ENCODE peak calls at places on chromosomes 4 and X, in five cellular contexts. One of them, this sample, is unnamed.

GRCh38 chr4:165709973-165710526 is 163.0 kb upstream of the TLL1 start:
- DNase-seq in SK-N-SH: no peak
- DNase-seq in esophagus muscularis mucosa: no peak
- DNase-seq in prostate gland: no peak
- DNase-seq in endothelial cell of umbilical vein: no peak
- DNase-seq in this sample: no peak

GRCh38 chrX:129318375-129318774 is 204.9 kb downstream of the SMARCA1 start:
- DNase-seq in SK-N-SH: peak; percentile 0
- DNase-seq in esophagus muscularis mucosa: no peak
- DNase-seq in prostate gland: no peak
- DNase-seq in endothelial cell of umbilical vein: peak; percentile 6
- DNase-seq in this sample: no peak

GRCh38 chr4:56026596-56026995 is 77.9 kb downstream of the CEP135 start:
- DNase-seq in SK-N-SH: no peak
- DNase-seq in prostate gland: no peak
- DNase-seq in endothelial cell of umbilical vein: peak; percentile 64
- DNase-seq in esophagus muscularis mucosa: no peak
- DNase-seq in this sample: no peak

GRCh38 chr4:89109841-89110540 is 1.3 kb upstream of the TIGD2 start:
- DNase-seq in prostate gland: no peak
- DNase-seq in endothelial cell of umbilical vein: peak; percentile 13
- DNase-seq in esophagus muscularis mucosa: no peak
- DNase-seq in SK-N-SH: peak; percentile 24
- DNase-seq in this sample: no peak

GRCh38 chr4:10529891-10530786 is 72.9 kb upstream of the ZNF518B start:
- DNase-seq in esophagus muscularis mucosa: no peak
- DNase-seq in SK-N-SH: no peak
- DNase-seq in prostate gland: peak; percentile 79
- DNase-seq in endothelial cell of umbilical vein: peak; percentile 95
- DNase-seq in this sample: no peak

GRCh38 chrX:44506688-44507087 is 36.0 kb downstream of the FUNDC1 start:
- DNase-seq in SK-N-SH: no peak
- DNase-seq in prostate gland: no peak
- DNase-seq in endothelial cell of umbilical vein: no peak
- DNase-seq in esophagus muscularis mucosa: no peak
- DNase-seq in this sample: no peak

GRCh38 chr4:62119195-62119594 is 919.1 kb downstream of the ADGRL3 start:
- DNase-seq in prostate gland: no peak
- DNase-seq in esophagus muscularis mucosa: no peak
- DNase-seq in SK-N-SH: peak; percentile 59
- DNase-seq in endothelial cell of umbilical vein: no peak
- DNase-seq in this sample: no peak

GRCh38 chr4:158176108-158176507 is 3.3 kb upstream of the GASK1B start:
- DNase-seq in SK-N-SH: no peak
- DNase-seq in esophagus muscularis mucosa: no peak
- DNase-seq in prostate gland: peak; percentile 22
- DNase-seq in endothelial cell of umbilical vein: peak; percentile 33
- DNase-seq in this sample: no peak

GRCh38 chrX:50456712-50457484 is 13.7 kb downstream of the DGKK start:
- DNase-seq in endothelial cell of umbilical vein: no peak
- DNase-seq in prostate gland: no peak
- DNase-seq in SK-N-SH: no peak
- DNase-seq in esophagus muscularis mucosa: no peak
- DNase-seq in this sample: peak; percentile 75

GRCh38 chr4:118817178-118817930 is 18.6 kb downstream of the SEC24D start:
- DNase-seq in SK-N-SH: peak; percentile 43
- DNase-seq in prostate gland: no peak
- DNase-seq in esophagus muscularis mucosa: no peak
- DNase-seq in endothelial cell of umbilical vein: no peak
- DNase-seq in this sample: no peak

GRCh38 chr4:20493761-20494353 is 206.4 kb upstream of the PACRGL start:
- DNase-seq in prostate gland: no peak
- DNase-seq in esophagus muscularis mucosa: no peak
- DNase-seq in SK-N-SH: no peak
- DNase-seq in endothelial cell of umbilical vein: no peak
- DNase-seq in this sample: no peak

GRCh38 chr4:129342820-129343219 is 246.9 kb downstream of the C4orf33 start:
- DNase-seq in SK-N-SH: no peak
- DNase-seq in endothelial cell of umbilical vein: peak; percentile 26
- DNase-seq in prostate gland: no peak
- DNase-seq in esophagus muscularis mucosa: no peak
- DNase-seq in this sample: peak; percentile 61

GRCh38 chr4:100649478-100649877 is 131.7 kb upstream of the EMCN start:
- DNase-seq in SK-N-SH: peak; percentile 5
- DNase-seq in endothelial cell of umbilical vein: peak; percentile 56
- DNase-seq in prostate gland: no peak
- DNase-seq in esophagus muscularis mucosa: no peak
- DNase-seq in this sample: no peak

GRCh38 chr4:54228064-54228527 is 997 bp upstream of the PDGFRA start:
- DNase-seq in prostate gland: no peak
- DNase-seq in esophagus muscularis mucosa: peak; percentile 95
- DNase-seq in endothelial cell of umbilical vein: no peak
- DNase-seq in SK-N-SH: peak; percentile 87
- DNase-seq in this sample: no peak

GRCh38 chrX:107565916-107566602 is 62.3 kb upstream of the PRPS1 start:
- DNase-seq in prostate gland: no peak
- DNase-seq in esophagus muscularis mucosa: no peak
- DNase-seq in endothelial cell of umbilical vein: peak; percentile 52
- DNase-seq in SK-N-SH: peak; percentile 29
- DNase-seq in this sample: no peak

GRCh38 chrX:8815460-8816065 is 14.4 kb upstream of the FAM9A start:
- DNase-seq in SK-N-SH: peak; percentile 58
- DNase-seq in endothelial cell of umbilical vein: peak; percentile 36
- DNase-seq in prostate gland: peak; percentile 6
- DNase-seq in esophagus muscularis mucosa: no peak
- DNase-seq in this sample: peak; percentile 4

GRCh38 chr4:135917016-135917415 is 1615.3 kb downstream of the PCDH18 start:
- DNase-seq in SK-N-SH: no peak
- DNase-seq in endothelial cell of umbilical vein: no peak
- DNase-seq in esophagus muscularis mucosa: no peak
- DNase-seq in prostate gland: no peak
- DNase-seq in this sample: no peak

GRCh38 chrX:26109142-26109541 is 29.0 kb upstream of the MAGEB18 start:
- DNase-seq in esophagus muscularis mucosa: no peak
- DNase-seq in prostate gland: no peak
- DNase-seq in endothelial cell of umbilical vein: no peak
- DNase-seq in SK-N-SH: no peak
- DNase-seq in this sample: no peak

GRCh38 chr4:101031971-101032370 is 315.4 kb downstream of the PPP3CA start:
- DNase-seq in SK-N-SH: no peak
- DNase-seq in prostate gland: no peak
- DNase-seq in endothelial cell of umbilical vein: no peak
- DNase-seq in esophagus muscularis mucosa: no peak
- DNase-seq in this sample: no peak

GRCh38 chrX:275967-276587 is 5.1 kb upstream of the PLCXD1 start:
- DNase-seq in esophagus muscularis mucosa: peak; percentile 93
- DNase-seq in endothelial cell of umbilical vein: no peak
- DNase-seq in SK-N-SH: peak; percentile 86
- DNase-seq in prostate gland: peak; percentile 87
- DNase-seq in this sample: peak; percentile 74

GRCh38 chrX:276588-277171 is 4.5 kb upstream of the PLCXD1 start:
- DNase-seq in endothelial cell of umbilical vein: no peak
- DNase-seq in SK-N-SH: peak; percentile 62
- DNase-seq in prostate gland: peak; percentile 42
- DNase-seq in esophagus muscularis mucosa: no peak
- DNase-seq in this sample: no peak

GRCh38 chrX:275476-275966 is 5.7 kb upstream of the PLCXD1 start:
- DNase-seq in SK-N-SH: no peak
- DNase-seq in prostate gland: no peak
- DNase-seq in esophagus muscularis mucosa: no peak
- DNase-seq in endothelial cell of umbilical vein: no peak
- DNase-seq in this sample: no peak

GRCh38 chrX:270848-271367 is 10.3 kb upstream of the PLCXD1 start:
- DNase-seq in esophagus muscularis mucosa: no peak
- DNase-seq in prostate gland: no peak
- DNase-seq in endothelial cell of umbilical vein: no peak
- DNase-seq in SK-N-SH: no peak
- DNase-seq in this sample: no peak

DNA sequence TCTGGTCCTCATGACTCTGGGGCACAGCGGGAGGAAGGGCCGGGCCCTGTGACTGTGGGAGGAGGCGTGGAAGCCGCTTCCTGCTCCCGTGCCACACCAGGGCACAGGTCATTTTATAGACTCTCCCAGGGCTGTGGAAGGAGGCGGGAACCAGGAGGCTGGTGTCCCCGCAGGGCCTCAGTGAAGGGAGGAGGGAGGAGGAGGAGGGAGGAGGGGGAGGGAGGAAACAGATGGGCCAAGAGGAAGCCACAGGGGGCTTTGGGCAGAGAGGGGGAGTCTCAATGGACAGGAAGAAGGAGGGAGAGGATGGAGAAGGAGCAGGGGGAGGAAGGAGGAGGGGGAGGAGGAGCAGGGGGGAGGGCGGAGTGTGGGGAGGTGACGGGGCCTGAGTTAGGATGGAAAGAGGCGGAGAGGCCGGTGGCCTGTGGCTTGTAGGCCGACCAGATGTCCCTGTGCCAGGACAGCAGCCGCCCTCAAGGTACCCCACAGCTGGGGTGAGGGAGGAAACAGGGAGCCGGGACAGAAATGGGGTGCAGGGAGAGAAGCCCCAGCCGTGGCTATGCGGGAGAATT is 6.2 kb upstream of the PLCXD1 start:
- DNase-seq in SK-N-SH: no peak
- DNase-seq in endothelial cell of umbilical vein: no peak
- DNase-seq in prostate gland: no peak
- DNase-seq in esophagus muscularis mucosa: no peak
- DNase-seq in this sample: peak; percentile 53
- TF ChIP-seq POLR2AphosphoS5 in SK-N-SH: no peak
- TF ChIP-seq POLR2AphosphoS5 in endothelial cell of umbilical vein: no peak
- TF ChIP-seq POLR2AphosphoS5 in prostate gland: no peak
- TF ChIP-seq POLR2AphosphoS5 in esophagus muscularis mucosa: no peak
- TF ChIP-seq POLR2AphosphoS5 in this sample: peak; percentile 38

GRCh38 chr4:78557841-78558240 is 6.3 kb downstream of the ANXA3 start:
- DNase-seq in endothelial cell of umbilical vein: peak; percentile 33
- DNase-seq in esophagus muscularis mucosa: no peak
- DNase-seq in prostate gland: peak; percentile 29
- DNase-seq in SK-N-SH: no peak
- DNase-seq in this sample: no peak

GRCh38 chr4:78562687-78563086 is 11.1 kb downstream of the ANXA3 start:
- DNase-seq in esophagus muscularis mucosa: no peak
- DNase-seq in endothelial cell of umbilical vein: no peak
- DNase-seq in prostate gland: no peak
- DNase-seq in SK-N-SH: no peak
- DNase-seq in this sample: no peak

GRCh38 chr4:78558421-78558820 is 6.9 kb downstream of the ANXA3 start:
- DNase-seq in endothelial cell of umbilical vein: peak; percentile 59
- DNase-seq in prostate gland: no peak
- DNase-seq in SK-N-SH: no peak
- DNase-seq in esophagus muscularis mucosa: no peak
- DNase-seq in this sample: no peak

GRCh38 chr4:78561677-78562076 is 10.1 kb downstream of the ANXA3 start:
- DNase-seq in endothelial cell of umbilical vein: no peak
- DNase-seq in esophagus muscularis mucosa: no peak
- DNase-seq in prostate gland: peak; percentile 65
- DNase-seq in SK-N-SH: no peak
- DNase-seq in this sample: no peak

GRCh38 chr4:78560296-78560963 is 8.9 kb downstream of the ANXA3 start:
- DNase-seq in endothelial cell of umbilical vein: peak; percentile 88
- DNase-seq in prostate gland: no peak
- DNase-seq in esophagus muscularis mucosa: no peak
- DNase-seq in SK-N-SH: no peak
- DNase-seq in this sample: no peak
- TF ChIP-seq POLR2AphosphoS5 in endothelial cell of umbilical vein: peak; percentile 77
- TF ChIP-seq POLR2AphosphoS5 in prostate gland: no peak
- TF ChIP-seq POLR2AphosphoS5 in esophagus muscularis mucosa: no peak
- TF ChIP-seq POLR2AphosphoS5 in SK-N-SH: peak; percentile 86
- TF ChIP-seq POLR2AphosphoS5 in this sample: no peak

DNA sequence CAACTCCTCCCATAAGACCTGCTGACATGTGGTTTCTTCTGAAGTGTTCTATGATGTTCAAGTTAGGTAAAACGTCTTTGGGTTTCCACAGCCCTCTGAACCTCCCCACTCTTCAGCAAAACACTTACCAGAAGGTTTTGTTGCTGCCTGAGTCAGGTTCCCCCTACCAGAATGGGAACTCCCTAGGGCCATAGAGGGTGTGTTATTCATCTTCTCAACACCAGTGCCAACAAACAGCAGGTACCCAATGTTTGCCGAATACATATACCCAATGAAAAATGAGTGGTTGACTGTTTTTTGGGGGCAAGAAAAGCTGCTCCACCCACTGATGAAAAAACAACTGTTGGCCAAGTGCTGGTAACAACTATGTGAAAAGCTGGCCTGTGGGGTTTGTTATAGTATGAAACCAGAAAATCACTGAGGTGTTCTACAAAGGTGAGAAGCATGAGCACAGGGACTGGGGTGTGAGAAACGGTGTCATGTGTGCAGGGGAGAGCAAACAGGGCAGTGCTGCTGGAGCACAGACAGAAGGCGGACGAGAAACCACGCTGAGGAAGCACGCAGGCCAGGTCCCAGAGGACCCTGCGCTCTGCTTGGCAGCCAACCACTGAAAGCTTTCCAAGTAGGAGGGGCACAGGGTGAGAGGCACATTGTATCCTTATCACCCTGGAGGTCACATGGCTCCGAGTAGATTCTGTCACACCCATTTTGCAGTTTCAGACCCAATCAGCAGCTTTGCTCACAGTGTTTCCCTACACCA is 28.8 kb downstream of the ATP8A1 start:
- DNase-seq in esophagus muscularis mucosa: no peak
- DNase-seq in endothelial cell of umbilical vein: no peak
- DNase-seq in prostate gland: no peak
- DNase-seq in SK-N-SH: no peak
- DNase-seq in this sample: no peak
- TF ChIP-seq POLR2AphosphoS5 in esophagus muscularis mucosa: no peak
- TF ChIP-seq POLR2AphosphoS5 in endothelial cell of umbilical vein: no peak
- TF ChIP-seq POLR2AphosphoS5 in prostate gland: no peak
- TF ChIP-seq POLR2AphosphoS5 in SK-N-SH: no peak
- TF ChIP-seq POLR2AphosphoS5 in this sample: no peak

GRCh38 chrX:10087391-10087790 is 69.4 kb upstream of the CLCN4 start:
- DNase-seq in endothelial cell of umbilical vein: no peak
- DNase-seq in esophagus muscularis mucosa: no peak
- DNase-seq in prostate gland: no peak
- DNase-seq in SK-N-SH: no peak
- DNase-seq in this sample: no peak

GRCh38 chrX:10085223-10085622 is 71.6 kb upstream of the CLCN4 start:
- DNase-seq in prostate gland: no peak
- DNase-seq in esophagus muscularis mucosa: no peak
- DNase-seq in endothelial cell of umbilical vein: peak; percentile 51
- DNase-seq in SK-N-SH: no peak
- DNase-seq in this sample: no peak

GRCh38 chrX:10089378-10089795 is 67.4 kb upstream of the CLCN4 start:
- DNase-seq in esophagus muscularis mucosa: no peak
- DNase-seq in SK-N-SH: no peak
- DNase-seq in endothelial cell of umbilical vein: peak; percentile 9
- DNase-seq in prostate gland: no peak
- DNase-seq in this sample: no peak

GRCh38 chrX:10083809-10084208 is 73.0 kb upstream of the CLCN4 start:
- DNase-seq in endothelial cell of umbilical vein: peak; percentile 17
- DNase-seq in esophagus muscularis mucosa: no peak
- DNase-seq in SK-N-SH: no peak
- DNase-seq in prostate gland: no peak
- DNase-seq in this sample: no peak

DNA sequence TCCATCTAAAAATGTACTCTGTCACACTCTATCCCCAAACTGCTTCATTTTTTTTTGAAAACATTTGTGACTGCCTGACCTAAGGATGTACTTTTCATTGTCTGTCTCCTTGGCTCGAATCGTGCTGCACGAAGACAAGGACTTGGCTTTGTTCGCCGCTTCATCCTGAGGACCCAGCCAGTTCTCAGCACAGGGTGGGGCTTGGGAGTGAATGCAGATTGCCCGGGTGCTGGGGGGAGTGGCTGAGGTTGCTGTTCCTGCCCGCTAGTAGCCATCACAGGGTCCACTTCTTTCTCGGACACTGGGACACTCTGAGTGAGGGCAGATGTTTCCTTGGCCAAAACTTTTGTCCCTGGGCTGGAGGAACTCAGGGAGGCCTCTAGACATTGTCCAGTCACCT is 70.1 kb upstream of the CLCN4 start:
- DNase-seq in endothelial cell of umbilical vein: no peak
- DNase-seq in SK-N-SH: no peak
- DNase-seq in prostate gland: no peak
- DNase-seq in esophagus muscularis mucosa: no peak
- DNase-seq in this sample: no peak
- TF ChIP-seq POLR2AphosphoS5 in endothelial cell of umbilical vein: no peak
- TF ChIP-seq POLR2AphosphoS5 in SK-N-SH: no peak
- TF ChIP-seq POLR2AphosphoS5 in prostate gland: no peak
- TF ChIP-seq POLR2AphosphoS5 in esophagus muscularis mucosa: peak; percentile 58
- TF ChIP-seq POLR2AphosphoS5 in this sample: no peak